ENCODE peak calls at places on chromosomes 3 and 15, in eight cellular contexts. R is aorta; I is mammary epithelial cell; F is gastrocnemius medialis; L is stomach; B is kidney; Q is CD8-positive, alpha-beta memory T cell; T is PC-3. E is an unnamed sample. For H3K4me1 and H3K9me3, the result is how much of the 10 kb centered on the place peaks cover.

GRCh38 chr3:10437272-10437994 is 68.0 kb downstream of the ATP2B2 start:
- DNase-seq in B (no peak), Q (peak), I (peak), F (no peak), L (no peak), R (peak), T (peak), E (no peak)

GRCh38 chr3:31762888-31763351 is 218.1 kb downstream of the OSBPL10 start:
- DNase-seq in R (no peak), Q (no peak), I (no peak), L (no peak), F (no peak), T (no peak), B (no peak), E (no peak)

GRCh38 chr3:156723182-156723619 is 48.8 kb downstream of the TIPARP start:
- DNase-seq in R (no peak), L (no peak), I (peak), T (no peak), Q (no peak), F (no peak), B (no peak), E (no peak)

GRCh38 chr3:39349080-39349479 is 19.6 kb downstream of the CCR8 start:
- DNase-seq in L (no peak), Q (no peak), T (no peak), R (no peak), B (no peak), I (no peak), F (no peak), E (no peak)

GRCh38 chr15:41603941-41604660 is 45.1 kb downstream of the TYRO3 start:
- DNase-seq in R (peak), I (peak), B (peak), L (peak), Q (peak), F (peak), T (peak), E (peak)

GRCh38 chr3:138458774-138459499 is 24.5 kb downstream of the ESYT3 start:
- DNase-seq in Q (no peak), L (no peak), R (peak), F (no peak), B (no peak), T (no peak), I (no peak), E (no peak)

GRCh38 chr3:152244156-152244888 is 24.4 kb upstream of the MBNL1 start:
- DNase-seq in I (no peak), T (no peak), Q (no peak), R (no peak), L (no peak), F (no peak), B (no peak), E (no peak)

GRCh38 chr3:140924097-140924873 is 17.4 kb upstream of the SLC25A36 start:
- DNase-seq in I (no peak), T (no peak), R (no peak), B (no peak), L (no peak), Q (no peak), F (peak), E (peak)

GRCh38 chr3:188947983-188948657 is 223.7 kb upstream of the TPRG1 start:
- DNase-seq in F (peak), R (peak), L (peak), Q (no peak), T (peak), I (peak), B (peak), E (peak)

DNA sequence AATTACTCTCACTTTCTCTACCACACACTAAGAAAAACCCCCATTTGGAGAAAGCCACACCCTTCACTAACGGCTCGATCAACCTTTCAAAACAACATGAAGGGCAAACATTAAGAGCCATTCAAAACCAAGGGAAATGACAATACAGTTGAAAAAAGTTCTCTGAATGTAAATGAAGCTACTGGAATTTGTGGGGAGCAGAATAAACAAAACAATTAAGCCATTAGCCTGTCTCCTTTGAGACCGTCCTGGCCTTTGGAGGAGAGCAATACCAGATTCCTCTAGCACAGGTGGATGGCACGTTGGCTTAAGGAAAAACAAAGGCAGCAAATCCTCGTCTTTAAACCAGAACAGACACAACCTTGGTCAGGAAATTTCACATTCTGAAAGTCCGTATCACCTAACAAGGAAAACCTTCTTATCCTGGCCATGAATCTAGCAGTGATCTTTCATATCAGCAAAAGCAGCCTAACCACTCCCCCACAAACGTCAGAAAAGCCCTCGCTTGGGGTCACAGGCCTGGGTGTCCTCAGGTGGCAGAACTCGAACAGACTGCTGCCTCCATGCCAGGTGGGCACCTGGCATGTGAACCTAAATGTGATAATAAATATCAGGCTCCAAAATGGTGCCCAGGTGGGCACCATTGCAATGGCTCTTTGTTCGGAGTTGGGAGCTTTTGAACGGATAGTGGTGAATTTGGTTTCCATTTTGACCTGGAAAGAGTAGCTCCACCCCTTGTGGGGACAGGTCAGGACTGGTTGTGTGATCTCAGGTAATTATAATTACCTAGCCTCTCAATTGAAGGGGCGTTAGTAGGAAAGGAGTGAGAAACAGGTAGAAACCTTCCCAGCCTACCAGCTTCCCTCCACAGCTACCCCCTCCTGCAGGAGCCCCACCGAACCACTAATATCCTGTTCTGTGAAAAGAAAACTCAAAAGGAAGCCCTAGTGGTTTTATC is 18.4 kb downstream of the MYO1E start:
- DNase-seq in F (no peak), I (no peak), R (no peak), B (no peak), Q (peak), T (no peak), L (no peak), E (no peak)
- H3K4me1 ChIP-seq in F (under half), I (half or more), R (under half), B (under half), Q (under half), T (under half), L (under half), E (under half)

DNA sequence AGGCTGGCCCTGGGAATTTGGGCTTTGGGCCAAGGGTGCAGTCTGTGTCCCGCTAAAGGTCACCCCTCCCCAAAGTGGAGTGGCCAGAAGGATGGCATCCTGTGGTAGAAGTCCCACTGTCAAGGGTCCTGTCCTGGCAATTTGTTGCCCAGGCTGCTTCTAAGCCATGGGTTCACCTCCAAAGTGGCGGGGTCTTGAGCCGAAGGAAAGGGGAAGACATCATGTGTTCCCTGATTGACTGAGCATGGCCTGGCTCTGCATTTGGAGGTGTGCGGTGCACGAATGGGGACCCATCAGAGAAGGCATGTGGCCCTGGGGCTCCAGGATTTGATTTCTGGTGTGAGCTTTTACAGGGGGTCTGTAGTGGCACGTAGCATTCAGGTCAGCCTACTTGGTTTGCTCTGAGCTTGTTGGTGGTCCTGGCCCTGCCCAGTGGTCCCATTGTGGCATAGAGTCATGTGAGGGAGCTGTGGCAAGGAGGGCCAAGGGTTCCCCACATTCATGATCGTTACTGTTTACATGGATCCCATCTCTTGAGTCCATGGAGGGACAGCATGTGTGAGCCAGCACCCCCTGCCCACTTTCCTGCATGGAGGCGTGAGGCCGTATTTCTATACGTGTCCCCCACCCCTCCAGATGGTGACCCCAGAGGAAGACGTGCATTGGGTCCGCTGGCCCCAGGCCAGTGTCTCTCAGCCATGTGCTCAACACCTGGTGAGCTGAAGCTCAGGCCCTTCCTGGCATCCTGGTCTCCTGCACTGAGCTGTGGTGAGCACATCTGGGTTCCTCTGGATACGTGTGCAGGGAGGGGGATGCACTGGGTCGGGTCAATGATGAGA is 225.1 kb downstream of the SNRPN start:
- DNase-seq in T (no peak), Q (no peak), L (peak), B (peak), R (no peak), F (no peak), I (no peak), E (no peak)
- H3K9me3 ChIP-seq in T (under half), Q (under half), L (half or more), B (under half), R (under half), F (under half), I (under half), E (under half)

GRCh38 chr3:149489060-149489690 is 14.7 kb downstream of the TM4SF4 start:
- DNase-seq in I (no peak), F (no peak), R (peak), T (peak), Q (no peak), L (no peak), B (no peak), E (no peak)

GRCh38 chr3:149493315-149494021 is 19.0 kb downstream of the TM4SF4 start:
- DNase-seq in R (no peak), I (no peak), T (no peak), Q (no peak), L (no peak), F (no peak), B (no peak), E (no peak)

GRCh38 chr3:149487598-149488197 is 13.2 kb downstream of the TM4SF4 start:
- DNase-seq in Q (no peak), F (no peak), R (peak), I (no peak), T (peak), L (no peak), B (no peak), E (no peak)

GRCh38 chr3:149486726-149487125 is 12.2 kb downstream of the TM4SF4 start:
- DNase-seq in F (no peak), R (no peak), Q (no peak), T (peak), L (no peak), B (no peak), I (peak), E (no peak)

DNA sequence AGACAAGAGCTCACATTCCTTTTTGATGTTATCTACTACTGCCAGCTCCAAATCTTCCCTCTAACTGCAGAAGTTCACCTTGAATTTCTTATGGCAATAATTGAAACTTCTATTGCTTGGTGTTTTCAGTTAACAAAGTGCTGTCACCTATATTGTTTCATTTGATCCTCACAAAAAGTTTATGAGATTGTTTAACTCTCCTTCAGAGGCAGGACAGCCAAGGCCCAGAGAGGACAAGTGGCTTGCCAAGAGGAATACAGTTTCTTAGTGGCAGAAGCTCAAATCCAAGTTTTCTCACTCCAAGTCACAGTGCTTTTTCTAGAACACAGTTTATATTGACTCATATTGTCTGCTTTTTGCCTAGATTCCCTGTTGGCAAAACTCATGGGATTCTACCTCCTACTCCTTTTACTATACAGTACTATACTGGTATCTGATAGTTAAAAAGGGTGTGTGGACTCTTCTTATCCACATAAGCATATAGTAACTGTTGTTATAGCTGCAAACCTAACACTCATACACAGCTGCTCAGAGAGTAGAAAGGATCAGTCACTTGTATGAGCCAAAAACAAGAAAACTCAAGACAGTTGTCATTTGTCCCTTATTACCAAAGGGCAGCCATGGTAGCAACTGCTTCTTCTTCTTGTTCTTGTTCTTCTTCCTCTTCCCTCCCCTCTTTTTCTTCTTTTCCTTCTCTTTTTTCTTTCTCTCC is 15.9 kb downstream of the TM4SF4 start:
- DNase-seq in T (no peak), Q (no peak), L (no peak), F (no peak), R (no peak), I (no peak), B (no peak), E (no peak)
- H3K27ac ChIP-seq in T (no peak), Q (no peak), L (no peak), F (no peak), R (no peak), I (no peak), B (no peak), E (no peak)

DNA sequence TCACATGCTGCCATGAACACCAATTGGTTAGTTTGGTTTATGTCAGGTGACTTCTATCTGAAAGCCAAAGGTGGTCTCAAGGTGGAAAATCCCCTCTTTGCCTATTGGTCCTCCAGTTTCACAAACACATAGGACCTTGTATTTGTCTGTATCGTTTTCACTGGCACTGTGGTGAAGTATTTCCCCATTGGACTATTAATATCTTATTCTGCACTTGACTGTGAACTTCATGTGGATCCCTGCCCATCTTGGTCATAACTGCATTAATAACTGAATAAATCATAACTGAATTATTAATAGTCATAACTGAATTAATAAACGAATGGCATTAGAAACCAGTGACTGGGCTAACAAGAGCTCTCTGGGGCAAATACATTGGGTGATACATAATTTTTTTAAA is 341.3 kb upstream of the ADAMTS9 start:
- DNase-seq in B (no peak), R (no peak), Q (no peak), T (no peak), L (no peak), I (no peak), F (no peak), E (no peak)
- H3K4me1 ChIP-seq in B (under half), R (under half), Q (under half), T (under half), L (under half), I (under half), F (under half), E (under half)

DNA sequence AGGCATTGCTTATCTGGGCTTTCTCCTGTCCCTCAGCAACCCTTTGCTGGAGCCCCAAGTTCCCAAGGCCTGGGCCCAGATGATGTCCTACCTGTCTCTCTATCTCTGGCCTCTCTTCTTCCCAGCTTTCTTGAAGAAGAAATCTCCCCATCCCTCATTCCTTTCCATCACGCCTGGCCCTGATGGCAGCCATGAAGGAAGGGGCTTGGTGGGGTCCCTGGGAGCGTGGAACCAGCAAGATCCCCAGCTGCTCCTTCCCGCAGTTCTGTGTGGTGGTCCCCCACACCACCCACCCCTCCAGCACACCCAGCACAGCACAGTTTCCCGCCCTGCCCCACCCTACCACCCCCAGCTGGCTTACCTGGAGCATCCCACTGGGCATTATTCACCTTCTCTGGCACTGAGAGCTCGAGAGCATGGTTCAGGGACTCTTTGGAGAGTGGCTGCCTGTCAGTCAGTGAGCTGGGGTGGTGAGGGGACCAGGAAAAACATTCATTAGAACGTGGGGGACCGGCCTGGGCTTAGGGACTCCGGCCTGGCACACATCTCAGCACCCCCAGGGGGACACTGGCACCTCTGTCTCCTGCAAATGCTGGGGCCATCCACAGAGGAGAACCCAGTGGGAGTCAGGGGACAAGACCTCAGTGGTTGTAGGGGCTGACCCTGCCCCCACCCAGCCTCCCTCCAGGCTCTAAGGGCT is 26.6 kb downstream of the ACSBG1 start:
- DNase-seq in F (no peak), L (peak), Q (no peak), I (no peak), T (no peak), B (no peak), R (no peak), E (no peak)
- H3K9me3 ChIP-seq in F (under half), L (under half), Q (under half), I (under half), T (under half), B (under half), R (under half), E (under half)

GRCh38 chr15:88993662-88994061 is 80.5 kb upstream of the MFGE8 start:
- DNase-seq in B (no peak), Q (no peak), T (no peak), I (no peak), F (no peak), L (no peak), R (no peak), E (no peak)
- H3K27ac ChIP-seq in B (no peak), Q (no peak), T (no peak), I (no peak), F (no peak), L (no peak), R (no peak), E (no peak)

DNA sequence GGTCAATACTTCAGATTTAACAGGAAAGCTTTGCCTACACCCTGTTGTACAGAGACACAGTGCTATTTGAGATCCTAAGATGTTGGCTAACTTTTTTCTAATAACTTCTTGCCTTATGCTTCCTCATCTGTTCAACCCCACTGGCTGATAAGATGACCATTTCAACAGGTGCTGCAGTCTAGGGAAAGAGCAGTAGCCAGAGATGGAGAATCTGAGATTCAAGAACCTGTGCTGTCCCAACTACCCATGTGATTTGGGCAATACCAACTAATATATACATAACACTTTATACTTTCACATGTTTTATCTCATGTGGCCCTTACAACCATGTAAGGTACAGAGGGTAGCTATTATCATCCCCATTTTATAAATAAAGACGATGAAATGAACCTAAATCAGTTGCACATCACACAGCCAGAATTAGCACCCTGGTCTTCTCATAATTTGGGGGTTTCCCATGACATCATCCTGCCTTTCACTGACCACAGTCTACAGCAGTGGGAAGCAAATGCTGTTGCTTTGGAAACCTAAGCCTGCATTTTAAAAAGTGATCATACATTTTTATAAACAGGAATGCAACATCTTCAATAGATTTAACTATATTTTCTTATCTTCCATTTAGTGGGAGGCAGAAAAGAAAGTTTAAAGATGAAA is 9.7 kb downstream of the TTC23 start:
- DNase-seq in Q (no peak), R (no peak), L (no peak), T (no peak), F (no peak), I (no peak), B (no peak), E (no peak)
- H3K4me1 ChIP-seq in Q (under half), R (under half), L (under half), T (under half), F (under half), I (under half), B (under half), E (under half)

DNA sequence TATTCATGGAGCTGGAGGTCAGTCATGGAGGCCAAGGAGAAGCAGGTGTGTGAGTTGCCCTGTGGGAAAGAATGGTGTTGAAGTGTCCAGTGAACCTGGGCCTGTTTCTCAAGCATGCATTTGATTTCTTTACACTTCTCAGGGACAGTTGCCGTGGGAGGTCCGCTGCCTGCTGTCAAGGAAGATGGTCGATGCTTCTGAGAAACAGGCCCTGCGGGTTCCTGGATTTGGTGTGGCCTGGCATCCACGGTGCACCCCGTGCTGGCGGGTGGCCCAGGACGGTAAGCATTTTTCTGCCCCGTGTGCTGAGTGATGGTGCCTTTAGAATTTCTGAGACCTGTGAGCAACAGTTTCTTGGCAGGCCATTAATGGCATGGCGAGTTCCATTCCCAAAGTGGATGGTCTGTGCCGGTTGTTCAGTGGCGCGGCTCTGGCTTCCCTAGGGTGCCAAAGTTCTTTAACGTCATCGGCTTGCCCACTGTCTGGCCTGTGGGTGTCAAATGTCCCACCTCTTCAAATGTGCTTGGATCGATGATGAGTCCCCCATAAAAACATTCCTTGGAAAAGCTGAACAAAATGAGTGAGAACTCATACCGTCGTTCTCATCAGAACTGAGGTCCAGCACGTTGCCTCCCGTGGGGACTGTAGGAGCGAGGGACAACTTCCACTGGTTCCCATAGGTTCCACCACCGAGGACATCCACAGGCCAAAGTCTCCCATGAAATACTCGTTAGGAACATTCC is 107.2 kb downstream of the SNRPN start:
- DNase-seq in T (no peak), F (peak), R (no peak), B (peak), I (no peak), Q (no peak), L (no peak), E (no peak)
- H3K9me3 ChIP-seq in T (half or more), F (under half), R (half or more), B (half or more), I (half or more), Q (half or more), L (half or more), E (half or more)

E was measured in heart left ventricle.